ENCODE peak calls at places on chromosomes 7 and 10, in seven cellular contexts. J, S, Y, U, Q, F and I are unnamed samples.

GRCh38 chr7:136102881-136103280 is 125.7 kb upstream of the MTPN start:
- DNase-seq in J (no peak), S (no peak), Y (no peak), U (no peak), Q (no peak), F (no peak), I (no peak)

GRCh38 chr7:142420554-142421362 is 162.9 kb upstream of the PRSS58 start:
- DNase-seq in J (peak; percentile 74), S (peak; percentile 8), Y (peak; percentile 50), U (peak; percentile 74), Q (peak; percentile 70), F (peak; percentile 18), I (peak; percentile 64)

GRCh38 chr10:69959911-69960310 is 92.7 kb upstream of the MACROH2A2 start:
- DNase-seq in J (no peak), S (no peak), Y (no peak), U (no peak), Q (no peak), F (no peak), I (no peak)

GRCh38 chr7:65438593-65438992 is 64.9 kb downstream of the ZNF92 start:
- DNase-seq in J (peak; percentile 46), S (peak; percentile 32), Y (no peak), U (no peak), Q (peak; percentile 92), F (peak; percentile 5), I (peak; percentile 96)

GRCh38 chr7:79553811-79554555 is 100.5 kb upstream of the MAGI2 start:
- DNase-seq in J (peak; percentile 43), S (no peak), Y (no peak), U (no peak), Q (peak; percentile 81), F (no peak), I (peak; percentile 65)

GRCh38 chr7:29167721-29168120 is 21.4 kb upstream of the CPVL start:
- DNase-seq in J (no peak), S (no peak), Y (no peak), U (no peak), Q (no peak), F (no peak), I (no peak)

GRCh38 chr10:92544296-92544695 is 29.6 kb downstream of the IDE start:
- DNase-seq in J (no peak), S (no peak), Y (peak; percentile 33), U (no peak), Q (peak; percentile 10), F (no peak), I (peak; percentile 16)

GRCh38 chr10:7312179-7312857 is 98.5 kb downstream of the SFMBT2 start:
- DNase-seq in J (no peak), S (no peak), Y (no peak), U (no peak), Q (no peak), F (no peak), I (no peak)

GRCh38 chr10:6558759-6559429 is 21.2 kb downstream of the PRKCQ start:
- DNase-seq in J (no peak), S (no peak), Y (no peak), U (no peak), Q (no peak), F (no peak), I (no peak)

DNA sequence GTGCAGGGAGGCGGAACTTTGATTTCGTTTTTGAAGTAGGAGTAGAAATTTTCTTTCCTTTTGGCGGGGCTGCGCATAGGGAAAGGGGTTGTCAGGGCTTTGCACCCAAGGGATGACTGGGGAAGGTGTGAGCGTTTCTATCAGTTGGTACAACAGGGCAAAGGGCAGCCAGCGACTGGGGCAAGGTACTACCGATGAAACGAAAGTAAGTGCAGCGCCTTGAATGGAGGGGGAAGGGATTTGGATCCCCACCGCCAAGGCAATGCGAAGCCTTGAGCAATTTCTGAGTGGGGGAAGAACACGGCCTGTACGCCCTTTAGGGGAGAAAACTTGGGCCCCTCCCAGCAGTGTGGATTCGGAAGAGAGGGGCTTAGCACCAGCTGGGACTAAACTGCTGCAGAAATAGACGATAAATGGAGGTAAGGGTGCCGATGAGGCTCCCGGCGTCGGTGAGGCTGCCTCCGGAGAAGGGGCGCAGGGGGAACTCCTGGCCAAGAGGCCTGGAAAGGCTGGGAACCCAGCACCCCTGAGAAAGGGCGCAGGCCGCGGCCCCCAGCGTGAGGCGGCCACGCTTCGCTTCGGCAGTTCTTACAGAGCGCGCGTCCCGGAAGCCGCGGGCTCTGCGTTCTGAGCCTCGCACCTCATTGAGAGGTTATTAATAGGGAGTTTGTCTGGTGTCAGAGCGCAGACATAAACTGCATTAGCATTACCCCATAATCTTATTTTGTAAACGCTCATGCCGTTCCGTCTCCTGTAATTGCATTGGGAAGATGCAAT is 10.0 kb upstream of the TLX1 start:
- DNase-seq in J (no peak), S (no peak), Y (no peak), U (peak; percentile 51), Q (no peak), F (peak; percentile 44), I (peak; percentile 49)
- TF ChIP-seq EZH2 in J (no peak), S (no peak), Y (peak; percentile 93), U (no peak), Q (no peak), F (peak; percentile 76), I (no peak)

GRCh38 chr7:128932862-128933821 is 4.6 kb upstream of the IRF5 start:
- DNase-seq in J (no peak), S (no peak), Y (no peak), U (peak; percentile 97), Q (no peak), F (no peak), I (no peak)
- H3K4me3 ChIP-seq in J (no peak overlapping the region), S (no peak overlapping the region), Y (no peak overlapping the region), U (peak overlapping the region; percentile 43), Q (no peak overlapping the region), F (no peak overlapping the region), I (no peak overlapping the region)

GRCh38 chr10:3339121-3339520 is 166.5 kb upstream of the PITRM1 start:
- DNase-seq in J (no peak), S (no peak), Y (no peak), U (no peak), Q (no peak), F (no peak), I (no peak)

GRCh38 chr10:3333426-3333825 is 160.8 kb upstream of the PITRM1 start:
- DNase-seq in J (no peak), S (no peak), Y (no peak), U (no peak), Q (no peak), F (no peak), I (no peak)

GRCh38 chr10:3339531-3339950 is 167.0 kb upstream of the PITRM1 start:
- DNase-seq in J (no peak), S (no peak), Y (no peak), U (no peak), Q (peak; percentile 10), F (no peak), I (peak; percentile 22)

GRCh38 chr10:3332732-3333131 is 160.2 kb upstream of the PITRM1 start:
- DNase-seq in J (no peak), S (no peak), Y (no peak), U (no peak), Q (no peak), F (no peak), I (no peak)

GRCh38 chr10:3336673-3337293 is 164.2 kb upstream of the PITRM1 start:
- DNase-seq in J (no peak), S (no peak), Y (no peak), U (no peak), Q (no peak), F (no peak), I (no peak)
- H3K9me2 ChIP-seq in J (no peaks in the 10 kb centered on the region), S (no peaks in the 10 kb centered on the region), Y (no peaks in the 10 kb centered on the region), U (no peaks in the 10 kb centered on the region), Q (no peaks in the 10 kb centered on the region), F (no peaks in the 10 kb centered on the region), I (no peaks in the 10 kb centered on the region)

DNA sequence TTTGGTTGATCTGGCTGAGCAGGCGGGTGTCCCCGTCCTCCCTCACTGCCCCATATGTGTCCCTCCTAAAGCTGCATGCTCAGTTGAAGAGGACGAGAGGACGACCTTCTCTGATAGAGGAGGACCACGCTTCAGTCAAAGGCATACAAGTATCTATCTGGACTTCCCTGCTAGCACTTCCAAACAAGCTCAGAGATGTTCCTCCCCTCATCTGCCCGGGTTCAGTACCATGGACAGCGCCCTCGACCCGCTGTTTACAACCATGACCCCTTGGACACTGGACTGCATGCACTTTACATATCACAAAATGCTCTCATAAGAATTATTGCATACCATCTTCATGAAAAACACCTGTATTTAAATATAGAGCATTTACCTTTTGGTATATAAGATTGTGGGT is 26.9 kb upstream of the TRIM56 start:
- DNase-seq in J (no peak), S (peak; percentile 8), Y (peak; percentile 78), U (peak; percentile 56), Q (peak; percentile 46), F (peak; percentile 74), I (peak; percentile 52)
- TF ChIP-seq EZH2 in J (no peak), S (no peak), Y (no peak), U (no peak), Q (no peak), F (no peak), I (no peak)

GRCh38 chr7:100584046-100584676 is 1.8 kb downstream of the LRCH4 start:
- DNase-seq in J (no peak), S (no peak), Y (no peak), U (no peak), Q (no peak), F (peak; percentile 72), I (no peak)
- H3K4me3 ChIP-seq in J (peak overlapping the region; percentile 60), S (peak overlapping the region; percentile 87), Y (peak overlapping the region; percentile 98), U (peak overlapping the region; percentile 95), Q (peak overlapping the region; percentile 78), F (peak overlapping the region; percentile 36), I (peak overlapping the region; percentile 93)

DNA sequence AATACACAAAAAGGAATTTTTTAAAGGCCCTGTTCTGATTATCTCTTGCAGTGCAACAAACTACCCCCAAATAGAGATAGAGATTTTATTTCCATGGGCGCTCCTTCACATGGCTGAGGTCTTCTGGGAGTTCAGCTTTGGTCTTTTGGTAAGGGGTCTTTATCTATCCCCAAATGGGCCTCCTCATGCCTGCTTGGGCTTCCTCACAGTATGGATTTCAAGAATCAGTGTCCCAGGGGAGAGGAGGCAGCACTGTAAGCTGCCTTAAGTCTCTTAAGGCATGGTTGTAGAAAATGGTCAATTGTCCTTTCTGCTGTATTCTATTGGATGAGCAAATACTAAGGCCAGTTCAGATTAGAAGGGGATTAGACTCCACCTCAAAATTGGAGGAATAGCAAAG is 966.2 kb downstream of the TYW1 start:
- DNase-seq in J (no peak), S (no peak), Y (no peak), U (no peak), Q (no peak), F (no peak), I (no peak)
- H3K9me2 ChIP-seq in J (no peaks in the 10 kb centered on the region), S (no peaks in the 10 kb centered on the region), Y (no peaks in the 10 kb centered on the region), U (no peaks in the 10 kb centered on the region), Q (no peaks in the 10 kb centered on the region), F (no peaks in the 10 kb centered on the region), I (no peaks in the 10 kb centered on the region)

GRCh38 chr10:127735156-127735555 is 1.8 kb upstream of the FOXI2 start:
- DNase-seq in J (no peak), S (no peak), Y (peak; percentile 7), U (no peak), Q (no peak), F (no peak), I (no peak)
- TF ChIP-seq EZH2 in J (no peak), S (no peak), Y (no peak), U (no peak), Q (no peak), F (peak; percentile 6), I (no peak)